ENCODE peak calls at places on chromosome 22, in eight cellular contexts. Q is sigmoid colon, X is transverse colon, D is Panc1, H is suprapubic skin, J is K562, B is stomach, U is spleen. R is an unnamed sample.

GRCh38 chr22:21942407-21942895 is 10.2 kb downstream of the PPM1F start:
- DNase-seq in Q (peak), X (peak), D (no peak), H (peak), J (no peak), B (peak), U (peak), R (no peak)

GRCh38 chr22:24432059-24432853 is 4.9 kb downstream of the ADORA2A start:
- DNase-seq in Q (peak), X (peak), D (no peak), H (peak), J (peak), B (peak), U (peak), R (no peak)

GRCh38 chr22:43183496-43184263 is 3.3 kb downstream of the TTLL12 start:
- DNase-seq in Q (no peak), X (no peak), D (no peak), H (no peak), J (peak), B (no peak), U (no peak), R (peak)

GRCh38 chr22:22759889-22760546 is 115.6 kb downstream of the GGTLC2 start:
- DNase-seq in Q (no peak), X (no peak), D (no peak), H (no peak), J (no peak), B (no peak), U (no peak), R (no peak)

GRCh38 chr22:19143967-19144400 is 467 bp downstream of the ESS2 start:
- DNase-seq in Q (no peak), X (no peak), D (no peak), H (no peak), J (peak), B (no peak), U (peak), R (peak)

GRCh38 chr22:41876275-41876674 is 38.6 kb downstream of the SHISA8 start:
- DNase-seq in Q (no peak), X (no peak), D (no peak), H (no peak), J (no peak), B (no peak), U (no peak), R (no peak)

GRCh38 chr22:30890689-30891442 is 77.7 kb downstream of the MORC2 start:
- DNase-seq in Q (peak), X (peak), D (peak), H (peak), J (peak), B (peak), U (peak), R (no peak)

GRCh38 chr22:36808611-36809344 is 8.1 kb downstream of the PVALB start:
- DNase-seq in Q (no peak), X (no peak), D (no peak), H (no peak), J (no peak), B (no peak), U (no peak), R (no peak)

GRCh38 chr22:21984793-21985192 is 2.2 kb upstream of the TOP3B start:
- DNase-seq in Q (no peak), X (no peak), D (no peak), H (no peak), J (peak), B (no peak), U (peak), R (no peak)

GRCh38 chr22:37196539-37197450 is 8.7 kb upstream of the C1QTNF6 start:
- DNase-seq in Q (peak), X (peak), D (no peak), H (peak), J (no peak), B (peak), U (peak), R (no peak)

GRCh38 chr22:24542641-24543040 is 12.3 kb downstream of the GUCD1 start:
- DNase-seq in Q (no peak), X (no peak), D (no peak), H (no peak), J (no peak), B (peak), U (no peak), R (no peak)

GRCh38 chr22:23786752-23787599 is at the start of gene SMARCB1:
- DNase-seq in Q (peak), X (peak), D (no peak), H (peak), J (peak), B (peak), U (peak), R (peak)

GRCh38 chr22:33598821-33599220 is 321.5 kb downstream of the LARGE1 start:
- DNase-seq in Q (no peak), X (no peak), D (no peak), H (no peak), J (no peak), B (no peak), U (no peak), R (no peak)

GRCh38 chr22:42343551-42344081 is 73.2 kb upstream of the TCF20 start:
- DNase-seq in Q (no peak), X (no peak), D (no peak), H (no peak), J (peak), B (no peak), U (no peak), R (no peak)

GRCh38 chr22:37581534-37581933 is 1.6 kb upstream of the LGALS2 start:
- DNase-seq in Q (no peak), X (peak), D (no peak), H (no peak), J (no peak), B (peak), U (peak), R (peak)

GRCh38 chr22:41512421-41513194 is 31.7 kb downstream of the POLR3H start:
- DNase-seq in Q (no peak), X (no peak), D (no peak), H (no peak), J (peak), B (no peak), U (no peak), R (no peak)

GRCh38 chr22:30380011-30380410 is 7.2 kb downstream of the RNF215 start:
- DNase-seq in Q (no peak), X (no peak), D (no peak), H (no peak), J (no peak), B (no peak), U (no peak), R (no peak)

GRCh38 chr22:21102659-21103267 is 57.0 kb downstream of the LRRC74B start:
- DNase-seq in Q (peak), X (peak), D (peak), H (no peak), J (peak), B (peak), U (peak), R (peak)

GRCh38 chr22:22171357-22172218 is 73.0 kb upstream of the VPREB1 start:
- DNase-seq in Q (no peak), X (no peak), D (no peak), H (no peak), J (peak), B (no peak), U (no peak), R (peak)

GRCh38 chr22:50713008-50713385 is 25.0 kb upstream of the ACR start:
- DNase-seq in Q (peak), X (no peak), D (no peak), H (no peak), J (no peak), B (no peak), U (peak), R (no peak)

GRCh38 chr22:29308791-29309262 is 2.4 kb downstream of the GAS2L1 start:
- DNase-seq in Q (peak), X (peak), D (no peak), H (no peak), J (no peak), B (no peak), U (no peak), R (no peak)

GRCh38 chr22:20118572-20119020 is 1.6 kb upstream of the TRMT2A start:
- DNase-seq in Q (no peak), X (no peak), D (no peak), H (no peak), J (peak), B (no peak), U (peak), R (no peak)

GRCh38 chr22:43988116-43988817 is 33.0 kb downstream of the SAMM50 start:
- DNase-seq in Q (peak), X (no peak), D (no peak), H (no peak), J (no peak), B (no peak), U (no peak), R (no peak)

GRCh38 chr22:37623075-37624016 is 14.7 kb downstream of the GGA1 start:
- DNase-seq in Q (peak), X (peak), D (no peak), H (no peak), J (peak), B (peak), U (peak), R (no peak)

GRCh38 chr22:20746466-20747189 is 27.3 kb upstream of the SERPIND1 start:
- DNase-seq in Q (no peak), X (no peak), D (no peak), H (no peak), J (no peak), B (no peak), U (no peak), R (no peak)

GRCh38 chr22:29004647-29005371 is 56.8 kb downstream of the C22orf31 start:
- DNase-seq in Q (no peak), X (peak), D (no peak), H (no peak), J (no peak), B (peak), U (no peak), R (no peak)

GRCh38 chr22:24474649-24475048 is 20.5 kb upstream of the UPB1 start:
- DNase-seq in Q (no peak), X (no peak), D (no peak), H (no peak), J (no peak), B (no peak), U (no peak), R (no peak)

GRCh38 chr22:19786264-19786585 is 25.6 kb downstream of the TBX1 start:
- DNase-seq in Q (no peak), X (no peak), D (no peak), H (no peak), J (no peak), B (no peak), U (peak), R (no peak)

GRCh38 chr22:23899042-23899745 is 5.0 kb downstream of the MIF start:
- DNase-seq in Q (no peak), X (no peak), D (no peak), H (no peak), J (no peak), B (no peak), U (no peak), R (no peak)

GRCh38 chr22:24037851-24038765 is 27.0 kb downstream of the CABIN1 start:
- DNase-seq in Q (no peak), X (no peak), D (no peak), H (peak), J (no peak), B (peak), U (no peak), R (no peak)

GRCh38 chr22:42724062-42724461 is 3.4 kb upstream of the A4GALT start:
- DNase-seq in Q (no peak), X (no peak), D (no peak), H (no peak), J (no peak), B (no peak), U (no peak), R (no peak)

GRCh38 chr22:29457730-29458129 is 19.3 kb downstream of the RFPL1 start:
- DNase-seq in Q (no peak), X (peak), D (no peak), H (no peak), J (peak), B (no peak), U (peak), R (no peak)

GRCh38 chr22:29380032-29380781 is 8.2 kb downstream of the AP1B1 start:
- DNase-seq in Q (no peak), X (no peak), D (no peak), H (peak), J (no peak), B (no peak), U (no peak), R (no peak)

GRCh38 chr22:23113067-23113846 is 28.5 kb downstream of the RSPH14 start:
- DNase-seq in Q (no peak), X (no peak), D (no peak), H (no peak), J (no peak), B (no peak), U (no peak), R (no peak)

GRCh38 chr22:45964372-45964771 is 12.6 kb downstream of the WNT7B start:
- DNase-seq in Q (no peak), X (no peak), D (no peak), H (no peak), J (no peak), B (no peak), U (no peak), R (no peak)
- TF ChIP-seq POLR2AphosphoS5 in Q (no peak), X (no peak), D (no peak), H (no peak), J (no peak), B (no peak), U (no peak), R (no peak)

DNA sequence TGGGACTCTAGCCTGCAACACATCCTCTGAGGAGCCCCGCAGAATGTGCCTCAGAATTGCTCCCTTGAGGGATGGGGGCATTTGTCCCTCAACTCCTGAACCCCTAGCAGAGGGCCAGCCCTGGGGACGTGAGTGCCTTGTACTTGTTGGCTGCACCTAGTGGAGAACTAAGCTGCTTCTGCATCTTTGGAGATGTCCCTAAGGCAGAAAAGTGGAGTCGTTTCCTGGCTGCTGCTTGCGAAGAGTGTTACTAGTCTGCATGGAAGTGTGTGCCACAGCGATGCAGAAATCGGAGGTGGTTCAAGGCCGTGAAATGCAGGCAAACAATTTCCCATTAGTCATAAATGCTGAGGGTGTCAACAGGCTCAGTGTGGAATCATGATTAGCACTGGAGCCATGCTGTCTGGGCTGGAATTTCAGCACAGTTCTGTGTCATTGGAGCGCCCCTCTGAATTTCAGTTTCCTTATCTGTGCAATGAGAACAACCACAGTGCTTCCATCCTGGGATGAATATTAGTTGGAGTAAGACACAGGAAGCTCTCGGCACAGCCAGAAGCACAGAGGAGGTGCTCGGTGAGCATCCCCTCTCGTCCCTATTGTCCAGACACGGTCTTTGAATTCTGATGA is 56.5 kb downstream of the MIAT start:
- DNase-seq in Q (no peak), X (no peak), D (no peak), H (no peak), J (no peak), B (no peak), U (no peak), R (no peak)
- H3K27ac ChIP-seq in Q (no peak), X (no peak), D (no peak), H (no peak), J (no peak), B (no peak), U (no peak), R (no peak)

GRCh38 chr22:45159652-45160462 is 3.9 kb upstream of the NUP50 start:
- DNase-seq in Q (no peak), X (peak), D (no peak), H (no peak), J (peak), B (peak), U (no peak), R (no peak)
- TF ChIP-seq CTCF in Q (peak), X (peak), D (no peak), H (no peak), J (no peak), B (no peak), U (peak), R (no peak)

GRCh38 chr22:40450651-40451050 is 80.3 kb downstream of the SGSM3 start:
- DNase-seq in Q (no peak), X (no peak), D (no peak), H (no peak), J (no peak), B (no peak), U (no peak), R (no peak)
- TF ChIP-seq POLR2AphosphoS5 in Q (no peak), X (no peak), D (no peak), H (no peak), J (no peak), B (no peak), U (no peak), R (no peak)

DNA sequence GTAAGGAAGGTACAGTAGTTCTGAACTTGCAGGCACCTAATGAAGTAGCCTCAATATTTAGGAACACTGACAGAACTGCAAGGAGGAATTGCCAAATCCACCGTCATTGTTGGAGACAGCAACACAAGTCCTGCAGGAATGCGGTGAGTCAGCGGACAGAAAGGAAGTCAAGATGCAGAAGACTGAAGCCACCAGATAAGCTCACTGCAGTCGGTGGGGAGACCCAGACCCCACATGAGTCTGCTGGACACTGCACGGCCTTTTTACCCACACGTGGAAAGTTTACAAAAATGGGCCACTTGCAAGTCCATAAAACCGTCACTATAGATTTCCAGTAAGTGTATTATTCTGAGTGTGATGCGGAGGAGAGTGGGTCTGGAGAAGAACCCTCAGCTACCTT is 1471.6 kb downstream of the TBC1D22A start:
- DNase-seq in Q (no peak), X (no peak), D (no peak), H (no peak), J (no peak), B (peak), U (no peak), R (no peak)
- H3K27ac ChIP-seq in Q (no peak), X (no peak), D (no peak), H (no peak), J (no peak), B (no peak), U (no peak), R (no peak)

R was measured in HL-60.